ENCODE peak calls at places on chromosome 7, in nine cellular contexts. One of them, this sample, is unnamed. For H3K27me3, the result is how much of the 10 kb centered on the place peaks cover.

GRCh38 chr7:141568227-141568626 is 17.0 kb downstream of the AGK start:
- DNase-seq in AG04450: no peak
- DNase-seq in thoracic aorta: no peak
- DNase-seq in upper lobe of right lung: no peak
- DNase-seq in right atrium auricular region: no peak
- DNase-seq in foreskin keratinocyte: no peak
- DNase-seq in mesenchymal stem cell: no peak
- DNase-seq in esophagus muscularis mucosa: no peak
- DNase-seq in colonic mucosa: no peak
- DNase-seq in this sample: no peak

GRCh38 chr7:39749717-39750116 is 126.3 kb downstream of the RALA start:
- DNase-seq in AG04450: no peak
- DNase-seq in thoracic aorta: no peak
- DNase-seq in upper lobe of right lung: no peak
- DNase-seq in right atrium auricular region: no peak
- DNase-seq in foreskin keratinocyte: no peak
- DNase-seq in mesenchymal stem cell: no peak
- DNase-seq in esophagus muscularis mucosa: no peak
- DNase-seq in colonic mucosa: no peak
- DNase-seq in this sample: no peak

GRCh38 chr7:9785211-9785610 is 1188.5 kb upstream of the PHF14 start:
- DNase-seq in AG04450: no peak
- DNase-seq in thoracic aorta: no peak
- DNase-seq in upper lobe of right lung: no peak
- DNase-seq in right atrium auricular region: no peak
- DNase-seq in foreskin keratinocyte: no peak
- DNase-seq in mesenchymal stem cell: no peak
- DNase-seq in esophagus muscularis mucosa: no peak
- DNase-seq in colonic mucosa: no peak
- DNase-seq in this sample: no peak

GRCh38 chr7:143300959-143301617 is 12.9 kb downstream of the CASP2 start:
- DNase-seq in AG04450: peak
- DNase-seq in thoracic aorta: no peak
- DNase-seq in upper lobe of right lung: no peak
- DNase-seq in right atrium auricular region: no peak
- DNase-seq in foreskin keratinocyte: no peak
- DNase-seq in mesenchymal stem cell: peak
- DNase-seq in esophagus muscularis mucosa: no peak
- DNase-seq in colonic mucosa: no peak
- DNase-seq in this sample: no peak

GRCh38 chr7:35800718-35801391 is at the start of gene SEPTIN7:
- DNase-seq in AG04450: peak
- DNase-seq in thoracic aorta: peak
- DNase-seq in upper lobe of right lung: peak
- DNase-seq in right atrium auricular region: peak
- DNase-seq in foreskin keratinocyte: peak
- DNase-seq in mesenchymal stem cell: peak
- DNase-seq in esophagus muscularis mucosa: peak
- DNase-seq in colonic mucosa: peak
- DNase-seq in this sample: peak

GRCh38 chr7:98165827-98166667 is 45.2 kb upstream of the BHLHA15 start:
- DNase-seq in AG04450: no peak
- DNase-seq in thoracic aorta: no peak
- DNase-seq in upper lobe of right lung: peak
- DNase-seq in right atrium auricular region: no peak
- DNase-seq in foreskin keratinocyte: no peak
- DNase-seq in mesenchymal stem cell: peak
- DNase-seq in esophagus muscularis mucosa: no peak
- DNase-seq in colonic mucosa: peak
- DNase-seq in this sample: no peak

GRCh38 chr7:107528461-107528860 is 35.3 kb downstream of the COG5 start:
- DNase-seq in AG04450: peak
- DNase-seq in thoracic aorta: no peak
- DNase-seq in upper lobe of right lung: no peak
- DNase-seq in right atrium auricular region: no peak
- DNase-seq in foreskin keratinocyte: peak
- DNase-seq in mesenchymal stem cell: peak
- DNase-seq in esophagus muscularis mucosa: no peak
- DNase-seq in colonic mucosa: no peak
- DNase-seq in this sample: no peak

GRCh38 chr7:22302193-22302592 is 54.8 kb downstream of the RAPGEF5 start:
- DNase-seq in AG04450: no peak
- DNase-seq in thoracic aorta: no peak
- DNase-seq in upper lobe of right lung: no peak
- DNase-seq in right atrium auricular region: no peak
- DNase-seq in foreskin keratinocyte: no peak
- DNase-seq in mesenchymal stem cell: no peak
- DNase-seq in esophagus muscularis mucosa: no peak
- DNase-seq in colonic mucosa: no peak
- DNase-seq in this sample: no peak

GRCh38 chr7:20197125-20197524 is 20.1 kb downstream of the MACC1 start:
- DNase-seq in AG04450: no peak
- DNase-seq in thoracic aorta: no peak
- DNase-seq in upper lobe of right lung: no peak
- DNase-seq in right atrium auricular region: no peak
- DNase-seq in foreskin keratinocyte: no peak
- DNase-seq in mesenchymal stem cell: no peak
- DNase-seq in esophagus muscularis mucosa: no peak
- DNase-seq in colonic mucosa: no peak
- DNase-seq in this sample: no peak

GRCh38 chr7:38660427-38661099 is 29.4 kb upstream of the AMPH start:
- DNase-seq in AG04450: no peak
- DNase-seq in thoracic aorta: no peak
- DNase-seq in upper lobe of right lung: no peak
- DNase-seq in right atrium auricular region: no peak
- DNase-seq in foreskin keratinocyte: no peak
- DNase-seq in mesenchymal stem cell: peak
- DNase-seq in esophagus muscularis mucosa: no peak
- DNase-seq in colonic mucosa: no peak
- DNase-seq in this sample: no peak

GRCh38 chr7:123871998-123872867 is 27.3 kb downstream of the HYAL4 start:
- DNase-seq in AG04450: peak
- DNase-seq in thoracic aorta: no peak
- DNase-seq in upper lobe of right lung: no peak
- DNase-seq in right atrium auricular region: no peak
- DNase-seq in foreskin keratinocyte: no peak
- DNase-seq in mesenchymal stem cell: peak
- DNase-seq in esophagus muscularis mucosa: no peak
- DNase-seq in colonic mucosa: peak
- DNase-seq in this sample: no peak

GRCh38 chr7:80230327-80230726 is 95.7 kb downstream of the GNAI1 start:
- DNase-seq in AG04450: no peak
- DNase-seq in thoracic aorta: no peak
- DNase-seq in upper lobe of right lung: no peak
- DNase-seq in right atrium auricular region: no peak
- DNase-seq in foreskin keratinocyte: no peak
- DNase-seq in mesenchymal stem cell: peak
- DNase-seq in esophagus muscularis mucosa: no peak
- DNase-seq in colonic mucosa: no peak
- DNase-seq in this sample: no peak

GRCh38 chr7:77765906-77766800 is 32.1 kb downstream of the TMEM60 start:
- DNase-seq in AG04450: peak
- DNase-seq in thoracic aorta: no peak
- DNase-seq in upper lobe of right lung: no peak
- DNase-seq in right atrium auricular region: no peak
- DNase-seq in foreskin keratinocyte: peak
- DNase-seq in mesenchymal stem cell: peak
- DNase-seq in esophagus muscularis mucosa: no peak
- DNase-seq in colonic mucosa: no peak
- DNase-seq in this sample: no peak

GRCh38 chr7:38327597-38327996 is 54.2 kb upstream of the TARP start:
- DNase-seq in AG04450: no peak
- DNase-seq in thoracic aorta: no peak
- DNase-seq in upper lobe of right lung: no peak
- DNase-seq in right atrium auricular region: no peak
- DNase-seq in foreskin keratinocyte: no peak
- DNase-seq in mesenchymal stem cell: no peak
- DNase-seq in esophagus muscularis mucosa: no peak
- DNase-seq in colonic mucosa: no peak
- DNase-seq in this sample: no peak

GRCh38 chr7:110119883-110120581 is 970.9 kb upstream of the LRRN3 start:
- DNase-seq in AG04450: no peak
- DNase-seq in thoracic aorta: no peak
- DNase-seq in upper lobe of right lung: no peak
- DNase-seq in right atrium auricular region: no peak
- DNase-seq in foreskin keratinocyte: no peak
- DNase-seq in mesenchymal stem cell: peak
- DNase-seq in esophagus muscularis mucosa: no peak
- DNase-seq in colonic mucosa: no peak
- DNase-seq in this sample: no peak

GRCh38 chr7:117157121-117157870 is 165.6 kb downstream of the WNT2 start:
- DNase-seq in AG04450: peak
- DNase-seq in thoracic aorta: peak
- DNase-seq in upper lobe of right lung: no peak
- DNase-seq in right atrium auricular region: peak
- DNase-seq in foreskin keratinocyte: no peak
- DNase-seq in mesenchymal stem cell: peak
- DNase-seq in esophagus muscularis mucosa: no peak
- DNase-seq in colonic mucosa: no peak
- DNase-seq in this sample: no peak

GRCh38 chr7:28662236-28662635 is 249.9 kb downstream of the CREB5 start:
- DNase-seq in AG04450: no peak
- DNase-seq in thoracic aorta: no peak
- DNase-seq in upper lobe of right lung: no peak
- DNase-seq in right atrium auricular region: no peak
- DNase-seq in foreskin keratinocyte: no peak
- DNase-seq in mesenchymal stem cell: no peak
- DNase-seq in esophagus muscularis mucosa: no peak
- DNase-seq in colonic mucosa: no peak
- DNase-seq in this sample: no peak

GRCh38 chr7:155206286-155207020 is 91.2 kb upstream of the INSIG1 start:
- DNase-seq in AG04450: peak
- DNase-seq in thoracic aorta: peak
- DNase-seq in upper lobe of right lung: peak
- DNase-seq in right atrium auricular region: peak
- DNase-seq in foreskin keratinocyte: no peak
- DNase-seq in mesenchymal stem cell: peak
- DNase-seq in esophagus muscularis mucosa: no peak
- DNase-seq in colonic mucosa: peak
- DNase-seq in this sample: peak

GRCh38 chr7:157073949-157074624 is 63.6 kb upstream of the MNX1 start:
- DNase-seq in AG04450: no peak
- DNase-seq in thoracic aorta: no peak
- DNase-seq in upper lobe of right lung: peak
- DNase-seq in right atrium auricular region: no peak
- DNase-seq in foreskin keratinocyte: no peak
- DNase-seq in mesenchymal stem cell: no peak
- DNase-seq in esophagus muscularis mucosa: no peak
- DNase-seq in colonic mucosa: no peak
- DNase-seq in this sample: no peak
- H3K27me3 ChIP-seq in AG04450: under half
- H3K27me3 ChIP-seq in thoracic aorta: under half
- H3K27me3 ChIP-seq in upper lobe of right lung: under half
- H3K27me3 ChIP-seq in right atrium auricular region: under half
- H3K27me3 ChIP-seq in foreskin keratinocyte: under half
- H3K27me3 ChIP-seq in mesenchymal stem cell: under half
- H3K27me3 ChIP-seq in esophagus muscularis mucosa: half or more
- H3K27me3 ChIP-seq in colonic mucosa: under half
- H3K27me3 ChIP-seq in this sample: under half

GRCh38 chr7:27238979-27239779 is 3.4 kb upstream of the EVX1 start:
- DNase-seq in AG04450: no peak
- DNase-seq in thoracic aorta: no peak
- DNase-seq in upper lobe of right lung: peak
- DNase-seq in right atrium auricular region: no peak
- DNase-seq in foreskin keratinocyte: no peak
- DNase-seq in mesenchymal stem cell: no peak
- DNase-seq in esophagus muscularis mucosa: no peak
- DNase-seq in colonic mucosa: no peak
- DNase-seq in this sample: no peak
- H3K27me3 ChIP-seq in AG04450: half or more
- H3K27me3 ChIP-seq in thoracic aorta: under half
- H3K27me3 ChIP-seq in upper lobe of right lung: half or more
- H3K27me3 ChIP-seq in right atrium auricular region: half or more
- H3K27me3 ChIP-seq in foreskin keratinocyte: half or more
- H3K27me3 ChIP-seq in mesenchymal stem cell: half or more
- H3K27me3 ChIP-seq in esophagus muscularis mucosa: half or more
- H3K27me3 ChIP-seq in colonic mucosa: half or more
- H3K27me3 ChIP-seq in this sample: under half

DNA sequence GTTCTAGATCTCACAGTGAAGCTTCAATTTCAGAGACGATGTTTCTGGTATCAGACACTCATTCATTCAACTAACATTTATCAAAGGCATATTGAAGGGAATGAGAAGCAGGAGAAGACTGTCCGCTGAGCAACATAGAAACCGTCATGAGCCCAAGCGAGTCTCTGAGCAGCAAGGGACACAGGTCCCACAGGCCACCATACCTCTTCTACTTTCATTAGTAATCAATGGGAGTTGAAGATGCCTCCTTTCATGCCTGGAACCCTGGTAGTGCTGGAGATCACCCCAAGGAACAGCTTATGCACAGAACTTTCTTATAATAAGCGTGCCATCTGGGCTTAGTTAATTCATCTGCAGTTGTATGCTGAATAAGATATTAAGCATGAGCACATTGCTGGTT is 1.2 kb downstream of the PAX4 start:
- DNase-seq in AG04450: no peak
- DNase-seq in thoracic aorta: no peak
- DNase-seq in upper lobe of right lung: no peak
- DNase-seq in right atrium auricular region: no peak
- DNase-seq in foreskin keratinocyte: no peak
- DNase-seq in mesenchymal stem cell: no peak
- DNase-seq in esophagus muscularis mucosa: no peak
- DNase-seq in colonic mucosa: no peak
- DNase-seq in this sample: no peak
- H3K27me3 ChIP-seq in AG04450: half or more
- H3K27me3 ChIP-seq in thoracic aorta: under half
- H3K27me3 ChIP-seq in upper lobe of right lung: under half
- H3K27me3 ChIP-seq in right atrium auricular region: under half
- H3K27me3 ChIP-seq in foreskin keratinocyte: half or more
- H3K27me3 ChIP-seq in mesenchymal stem cell: half or more
- H3K27me3 ChIP-seq in esophagus muscularis mucosa: half or more
- H3K27me3 ChIP-seq in colonic mucosa: under half
- H3K27me3 ChIP-seq in this sample: under half

DNA sequence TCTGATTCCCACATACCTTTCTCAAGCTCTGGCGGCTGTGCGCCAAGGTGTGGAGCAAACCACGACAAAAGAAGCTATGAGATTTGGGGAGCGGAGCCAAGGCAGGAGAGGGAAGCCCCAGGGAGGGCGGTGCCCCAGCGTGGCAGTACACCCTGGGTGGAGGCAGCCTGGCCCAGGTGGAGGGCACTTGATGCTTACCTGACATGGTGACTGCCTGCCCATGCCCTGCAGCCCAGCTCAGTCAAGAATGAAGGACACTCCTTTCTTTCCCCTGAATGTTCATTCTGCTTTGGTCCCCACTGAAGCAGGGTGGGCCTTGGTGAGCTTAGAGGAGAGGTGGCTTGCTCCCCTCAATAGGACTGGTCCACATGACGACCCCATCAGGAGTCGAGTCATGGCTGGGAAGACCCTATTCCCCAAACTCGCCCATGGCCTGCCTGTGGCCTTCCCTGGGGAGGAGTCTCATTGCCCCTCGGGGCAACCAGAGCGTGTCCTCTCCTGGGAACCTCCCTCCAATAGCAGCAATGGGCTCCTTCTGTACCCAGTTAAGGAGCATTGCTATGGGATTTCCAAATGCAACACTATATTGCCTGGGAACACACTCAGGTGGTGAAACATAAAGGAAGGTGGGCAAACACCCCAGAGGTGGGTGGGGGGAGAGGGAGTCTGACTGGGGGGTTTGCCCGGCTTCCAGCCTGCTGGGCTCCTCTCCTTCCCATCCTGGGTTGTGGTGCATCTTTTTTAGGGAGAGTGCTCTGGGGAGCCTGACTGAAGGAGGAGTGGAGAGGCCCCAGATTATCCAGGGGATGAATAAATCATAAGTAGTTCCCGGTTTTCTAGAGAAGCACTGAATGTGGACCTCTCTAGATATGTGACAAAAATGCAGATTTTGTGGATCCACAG is 22.7 kb downstream of the RAMP3 start:
- DNase-seq in AG04450: no peak
- DNase-seq in thoracic aorta: no peak
- DNase-seq in upper lobe of right lung: peak
- DNase-seq in right atrium auricular region: no peak
- DNase-seq in foreskin keratinocyte: no peak
- DNase-seq in mesenchymal stem cell: no peak
- DNase-seq in esophagus muscularis mucosa: no peak
- DNase-seq in colonic mucosa: no peak
- DNase-seq in this sample: no peak
- H3K27me3 ChIP-seq in AG04450: under half
- H3K27me3 ChIP-seq in thoracic aorta: under half
- H3K27me3 ChIP-seq in upper lobe of right lung: under half
- H3K27me3 ChIP-seq in right atrium auricular region: under half
- H3K27me3 ChIP-seq in foreskin keratinocyte: under half
- H3K27me3 ChIP-seq in mesenchymal stem cell: under half
- H3K27me3 ChIP-seq in esophagus muscularis mucosa: under half
- H3K27me3 ChIP-seq in colonic mucosa: under half
- H3K27me3 ChIP-seq in this sample: under half

This sample was measured in ascending aorta.